ENCODE peak calls at places on chromosomes 11 and 22, in eight cellular contexts. J is heart left ventricle, Q is iris pigment epithelial cell, H is fibroblast of gingiva, V is amniotic stem cell, E is ELR, K is WTC11, A is fibroblast of pulmonary artery. F is an unnamed sample.

GRCh38 chr22:45726081-45726480 is 54.4 kb downstream of the ATXN10 start:
- DNase-seq in V (no peak), A (no peak), E (no peak), K (no peak), Q (no peak), J (no peak), H (no peak), F (peak)

GRCh38 chr11:111021131-111021530 is 224.4 kb upstream of the POU2AF2 start:
- DNase-seq in K (no peak), E (no peak), J (no peak), Q (peak), V (no peak), H (peak), A (no peak), F (peak)

GRCh38 chr22:49044776-49045175 is 782.9 kb downstream of the BRD1 start:
- DNase-seq in E (no peak), Q (no peak), H (no peak), V (no peak), J (no peak), A (no peak), K (no peak), F (no peak)

GRCh38 chr11:64868904-64869570 is 9.4 kb downstream of the EHD1 start:
- DNase-seq in J (no peak), K (no peak), Q (peak), V (no peak), H (peak), A (peak), E (peak), F (peak)

GRCh38 chr22:40407021-40407761 is 36.8 kb downstream of the SGSM3 start:
- DNase-seq in J (no peak), H (no peak), Q (no peak), K (no peak), E (no peak), A (no peak), V (no peak), F (no peak)

GRCh38 chr11:27120211-27120610 is 79.6 kb downstream of the BBOX1 start:
- DNase-seq in V (no peak), H (no peak), A (no peak), J (no peak), E (no peak), K (no peak), Q (no peak), F (peak)

GRCh38 chr11:76030973-76031590 is 175.2 kb downstream of the WNT11 start:
- DNase-seq in Q (no peak), V (no peak), H (peak), J (no peak), E (no peak), K (no peak), A (peak), F (peak)

GRCh38 chr11:130721736-130722135 is 194.5 kb downstream of the SNX19 start:
- DNase-seq in H (no peak), Q (peak), E (peak), J (no peak), A (peak), V (no peak), K (no peak), F (peak)

GRCh38 chr11:2217211-2218081 is 45.8 kb upstream of the TH start:
- DNase-seq in V (no peak), K (no peak), Q (no peak), E (no peak), J (peak), A (no peak), H (no peak), F (no peak)

F was measured in fibroblast of the aortic adventitia.